ENCODE peak calls at places on chromosome 2, in ten cellular contexts. One of them, this sample, is unnamed.

GRCh38 chr2:23351388-23352141 is 33.4 kb upstream of the KLHL29 start:
- DNase-seq in prostate gland: peak
- DNase-seq in upper lobe of left lung: peak
- DNase-seq in GDM1: peak
- DNase-seq in activated CD4-positive, CD25-positive, alpha-beta regulatory T cell treated with anti-CD3 and anti-CD28 coated beads, Interleukin-2, amount 50 U/mL, for 72 hours: peak
- DNase-seq in left ventricle myocardium superior: peak
- DNase-seq in fibroblast of lung: peak
- DNase-seq in CD4-positive, CD25-positive, alpha-beta regulatory T cell: peak
- DNase-seq in activated CD4-positive, alpha-beta T cell treated with anti-CD3 and anti-CD28 coated beads, Interleukin-2, amount 50 U/mL, for 4 hours: peak
- DNase-seq in NCI-H345: no peak
- DNase-seq in this sample: peak

GRCh38 chr2:237862528-237862895 is 3.1 kb downstream of the RAMP1 start:
- DNase-seq in prostate gland: no peak
- DNase-seq in upper lobe of left lung: no peak
- DNase-seq in GDM1: no peak
- DNase-seq in activated CD4-positive, CD25-positive, alpha-beta regulatory T cell treated with anti-CD3 and anti-CD28 coated beads, Interleukin-2, amount 50 U/mL, for 72 hours: no peak
- DNase-seq in left ventricle myocardium superior: no peak
- DNase-seq in fibroblast of lung: no peak
- DNase-seq in CD4-positive, CD25-positive, alpha-beta regulatory T cell: no peak
- DNase-seq in activated CD4-positive, alpha-beta T cell treated with anti-CD3 and anti-CD28 coated beads, Interleukin-2, amount 50 U/mL, for 4 hours: no peak
- DNase-seq in NCI-H345: no peak
- DNase-seq in this sample: no peak

GRCh38 chr2:26483957-26484565 is 6.1 kb upstream of the OTOF start:
- DNase-seq in prostate gland: no peak
- DNase-seq in upper lobe of left lung: no peak
- DNase-seq in GDM1: no peak
- DNase-seq in activated CD4-positive, CD25-positive, alpha-beta regulatory T cell treated with anti-CD3 and anti-CD28 coated beads, Interleukin-2, amount 50 U/mL, for 72 hours: no peak
- DNase-seq in left ventricle myocardium superior: no peak
- DNase-seq in fibroblast of lung: peak
- DNase-seq in CD4-positive, CD25-positive, alpha-beta regulatory T cell: no peak
- DNase-seq in activated CD4-positive, alpha-beta T cell treated with anti-CD3 and anti-CD28 coated beads, Interleukin-2, amount 50 U/mL, for 4 hours: no peak
- DNase-seq in NCI-H345: no peak
- DNase-seq in this sample: no peak

GRCh38 chr2:186716899-186717811 is 23.3 kb downstream of the FAM171B start:
- DNase-seq in prostate gland: no peak
- DNase-seq in upper lobe of left lung: no peak
- DNase-seq in GDM1: no peak
- DNase-seq in activated CD4-positive, CD25-positive, alpha-beta regulatory T cell treated with anti-CD3 and anti-CD28 coated beads, Interleukin-2, amount 50 U/mL, for 72 hours: no peak
- DNase-seq in left ventricle myocardium superior: no peak
- DNase-seq in fibroblast of lung: no peak
- DNase-seq in CD4-positive, CD25-positive, alpha-beta regulatory T cell: no peak
- DNase-seq in activated CD4-positive, alpha-beta T cell treated with anti-CD3 and anti-CD28 coated beads, Interleukin-2, amount 50 U/mL, for 4 hours: no peak
- DNase-seq in NCI-H345: peak
- DNase-seq in this sample: no peak

GRCh38 chr2:45797451-45798230 is 146.2 kb downstream of the PRKCE start:
- DNase-seq in prostate gland: no peak
- DNase-seq in upper lobe of left lung: no peak
- DNase-seq in GDM1: no peak
- DNase-seq in activated CD4-positive, CD25-positive, alpha-beta regulatory T cell treated with anti-CD3 and anti-CD28 coated beads, Interleukin-2, amount 50 U/mL, for 72 hours: no peak
- DNase-seq in left ventricle myocardium superior: no peak
- DNase-seq in fibroblast of lung: peak
- DNase-seq in CD4-positive, CD25-positive, alpha-beta regulatory T cell: no peak
- DNase-seq in activated CD4-positive, alpha-beta T cell treated with anti-CD3 and anti-CD28 coated beads, Interleukin-2, amount 50 U/mL, for 4 hours: no peak
- DNase-seq in NCI-H345: no peak
- DNase-seq in this sample: no peak

GRCh38 chr2:100765481-100765880 is 54.5 kb upstream of the NPAS2 start:
- DNase-seq in prostate gland: no peak
- DNase-seq in upper lobe of left lung: no peak
- DNase-seq in GDM1: no peak
- DNase-seq in activated CD4-positive, CD25-positive, alpha-beta regulatory T cell treated with anti-CD3 and anti-CD28 coated beads, Interleukin-2, amount 50 U/mL, for 72 hours: no peak
- DNase-seq in left ventricle myocardium superior: no peak
- DNase-seq in fibroblast of lung: no peak
- DNase-seq in CD4-positive, CD25-positive, alpha-beta regulatory T cell: no peak
- DNase-seq in activated CD4-positive, alpha-beta T cell treated with anti-CD3 and anti-CD28 coated beads, Interleukin-2, amount 50 U/mL, for 4 hours: no peak
- DNase-seq in NCI-H345: no peak
- DNase-seq in this sample: no peak

GRCh38 chr2:230873670-230874401 is 9.1 kb downstream of the ITM2C start:
- DNase-seq in prostate gland: no peak
- DNase-seq in upper lobe of left lung: peak
- DNase-seq in GDM1: no peak
- DNase-seq in activated CD4-positive, CD25-positive, alpha-beta regulatory T cell treated with anti-CD3 and anti-CD28 coated beads, Interleukin-2, amount 50 U/mL, for 72 hours: peak
- DNase-seq in left ventricle myocardium superior: no peak
- DNase-seq in fibroblast of lung: no peak
- DNase-seq in CD4-positive, CD25-positive, alpha-beta regulatory T cell: no peak
- DNase-seq in activated CD4-positive, alpha-beta T cell treated with anti-CD3 and anti-CD28 coated beads, Interleukin-2, amount 50 U/mL, for 4 hours: no peak
- DNase-seq in NCI-H345: no peak
- DNase-seq in this sample: no peak

GRCh38 chr2:62406573-62407043 is 99.4 kb downstream of the TMEM17 start:
- DNase-seq in prostate gland: no peak
- DNase-seq in upper lobe of left lung: no peak
- DNase-seq in GDM1: no peak
- DNase-seq in activated CD4-positive, CD25-positive, alpha-beta regulatory T cell treated with anti-CD3 and anti-CD28 coated beads, Interleukin-2, amount 50 U/mL, for 72 hours: no peak
- DNase-seq in left ventricle myocardium superior: no peak
- DNase-seq in fibroblast of lung: no peak
- DNase-seq in CD4-positive, CD25-positive, alpha-beta regulatory T cell: no peak
- DNase-seq in activated CD4-positive, alpha-beta T cell treated with anti-CD3 and anti-CD28 coated beads, Interleukin-2, amount 50 U/mL, for 4 hours: no peak
- DNase-seq in NCI-H345: no peak
- DNase-seq in this sample: no peak

GRCh38 chr2:187915810-187916209 is 361.6 kb upstream of the TFPI start:
- DNase-seq in prostate gland: no peak
- DNase-seq in upper lobe of left lung: no peak
- DNase-seq in GDM1: no peak
- DNase-seq in activated CD4-positive, CD25-positive, alpha-beta regulatory T cell treated with anti-CD3 and anti-CD28 coated beads, Interleukin-2, amount 50 U/mL, for 72 hours: no peak
- DNase-seq in left ventricle myocardium superior: no peak
- DNase-seq in fibroblast of lung: no peak
- DNase-seq in CD4-positive, CD25-positive, alpha-beta regulatory T cell: no peak
- DNase-seq in activated CD4-positive, alpha-beta T cell treated with anti-CD3 and anti-CD28 coated beads, Interleukin-2, amount 50 U/mL, for 4 hours: no peak
- DNase-seq in NCI-H345: no peak
- DNase-seq in this sample: no peak

GRCh38 chr2:115796078-115796477 is 1353.6 kb downstream of the DPP10 start:
- DNase-seq in prostate gland: no peak
- DNase-seq in upper lobe of left lung: no peak
- DNase-seq in GDM1: no peak
- DNase-seq in activated CD4-positive, CD25-positive, alpha-beta regulatory T cell treated with anti-CD3 and anti-CD28 coated beads, Interleukin-2, amount 50 U/mL, for 72 hours: no peak
- DNase-seq in left ventricle myocardium superior: no peak
- DNase-seq in fibroblast of lung: no peak
- DNase-seq in CD4-positive, CD25-positive, alpha-beta regulatory T cell: no peak
- DNase-seq in activated CD4-positive, alpha-beta T cell treated with anti-CD3 and anti-CD28 coated beads, Interleukin-2, amount 50 U/mL, for 4 hours: no peak
- DNase-seq in NCI-H345: no peak
- DNase-seq in this sample: no peak

GRCh38 chr2:45178854-45179253 is 169.6 kb upstream of the SIX2 start:
- DNase-seq in prostate gland: no peak
- DNase-seq in upper lobe of left lung: no peak
- DNase-seq in GDM1: no peak
- DNase-seq in activated CD4-positive, CD25-positive, alpha-beta regulatory T cell treated with anti-CD3 and anti-CD28 coated beads, Interleukin-2, amount 50 U/mL, for 72 hours: no peak
- DNase-seq in left ventricle myocardium superior: no peak
- DNase-seq in fibroblast of lung: peak
- DNase-seq in CD4-positive, CD25-positive, alpha-beta regulatory T cell: no peak
- DNase-seq in activated CD4-positive, alpha-beta T cell treated with anti-CD3 and anti-CD28 coated beads, Interleukin-2, amount 50 U/mL, for 4 hours: no peak
- DNase-seq in NCI-H345: no peak
- DNase-seq in this sample: no peak

GRCh38 chr2:36397728-36398413 is 42.3 kb downstream of the CRIM1 start:
- DNase-seq in prostate gland: no peak
- DNase-seq in upper lobe of left lung: no peak
- DNase-seq in GDM1: no peak
- DNase-seq in activated CD4-positive, CD25-positive, alpha-beta regulatory T cell treated with anti-CD3 and anti-CD28 coated beads, Interleukin-2, amount 50 U/mL, for 72 hours: no peak
- DNase-seq in left ventricle myocardium superior: no peak
- DNase-seq in fibroblast of lung: no peak
- DNase-seq in CD4-positive, CD25-positive, alpha-beta regulatory T cell: no peak
- DNase-seq in activated CD4-positive, alpha-beta T cell treated with anti-CD3 and anti-CD28 coated beads, Interleukin-2, amount 50 U/mL, for 4 hours: no peak
- DNase-seq in NCI-H345: no peak
- DNase-seq in this sample: no peak

GRCh38 chr2:182542501-182543258 is 115.8 kb upstream of the PDE1A start:
- DNase-seq in prostate gland: no peak
- DNase-seq in upper lobe of left lung: no peak
- DNase-seq in GDM1: no peak
- DNase-seq in activated CD4-positive, CD25-positive, alpha-beta regulatory T cell treated with anti-CD3 and anti-CD28 coated beads, Interleukin-2, amount 50 U/mL, for 72 hours: no peak
- DNase-seq in left ventricle myocardium superior: no peak
- DNase-seq in fibroblast of lung: peak
- DNase-seq in CD4-positive, CD25-positive, alpha-beta regulatory T cell: no peak
- DNase-seq in activated CD4-positive, alpha-beta T cell treated with anti-CD3 and anti-CD28 coated beads, Interleukin-2, amount 50 U/mL, for 4 hours: no peak
- DNase-seq in NCI-H345: no peak
- DNase-seq in this sample: no peak

GRCh38 chr2:19228720-19229119 is 129.7 kb downstream of the OSR1 start:
- DNase-seq in prostate gland: peak
- DNase-seq in upper lobe of left lung: no peak
- DNase-seq in GDM1: no peak
- DNase-seq in activated CD4-positive, CD25-positive, alpha-beta regulatory T cell treated with anti-CD3 and anti-CD28 coated beads, Interleukin-2, amount 50 U/mL, for 72 hours: no peak
- DNase-seq in left ventricle myocardium superior: no peak
- DNase-seq in fibroblast of lung: no peak
- DNase-seq in CD4-positive, CD25-positive, alpha-beta regulatory T cell: no peak
- DNase-seq in activated CD4-positive, alpha-beta T cell treated with anti-CD3 and anti-CD28 coated beads, Interleukin-2, amount 50 U/mL, for 4 hours: no peak
- DNase-seq in NCI-H345: peak
- DNase-seq in this sample: no peak

GRCh38 chr2:39252888-39253518 is 9.2 kb upstream of the CDKL4 start:
- DNase-seq in prostate gland: no peak
- DNase-seq in upper lobe of left lung: no peak
- DNase-seq in GDM1: no peak
- DNase-seq in activated CD4-positive, CD25-positive, alpha-beta regulatory T cell treated with anti-CD3 and anti-CD28 coated beads, Interleukin-2, amount 50 U/mL, for 72 hours: no peak
- DNase-seq in left ventricle myocardium superior: peak
- DNase-seq in fibroblast of lung: no peak
- DNase-seq in CD4-positive, CD25-positive, alpha-beta regulatory T cell: no peak
- DNase-seq in activated CD4-positive, alpha-beta T cell treated with anti-CD3 and anti-CD28 coated beads, Interleukin-2, amount 50 U/mL, for 4 hours: no peak
- DNase-seq in NCI-H345: no peak
- DNase-seq in this sample: no peak

GRCh38 chr2:127589876-127590275 is 54.4 kb downstream of the MYO7B start:
- DNase-seq in prostate gland: no peak
- DNase-seq in upper lobe of left lung: no peak
- DNase-seq in GDM1: no peak
- DNase-seq in activated CD4-positive, CD25-positive, alpha-beta regulatory T cell treated with anti-CD3 and anti-CD28 coated beads, Interleukin-2, amount 50 U/mL, for 72 hours: no peak
- DNase-seq in left ventricle myocardium superior: peak
- DNase-seq in fibroblast of lung: no peak
- DNase-seq in CD4-positive, CD25-positive, alpha-beta regulatory T cell: no peak
- DNase-seq in activated CD4-positive, alpha-beta T cell treated with anti-CD3 and anti-CD28 coated beads, Interleukin-2, amount 50 U/mL, for 4 hours: no peak
- DNase-seq in NCI-H345: no peak
- DNase-seq in this sample: no peak

GRCh38 chr2:68737717-68738116 is 3.1 kb downstream of the ARHGAP25 start:
- DNase-seq in prostate gland: no peak
- DNase-seq in upper lobe of left lung: no peak
- DNase-seq in GDM1: no peak
- DNase-seq in activated CD4-positive, CD25-positive, alpha-beta regulatory T cell treated with anti-CD3 and anti-CD28 coated beads, Interleukin-2, amount 50 U/mL, for 72 hours: no peak
- DNase-seq in left ventricle myocardium superior: no peak
- DNase-seq in fibroblast of lung: no peak
- DNase-seq in CD4-positive, CD25-positive, alpha-beta regulatory T cell: peak
- DNase-seq in activated CD4-positive, alpha-beta T cell treated with anti-CD3 and anti-CD28 coated beads, Interleukin-2, amount 50 U/mL, for 4 hours: peak
- DNase-seq in NCI-H345: no peak
- DNase-seq in this sample: no peak

This sample was measured in nucleus accumbens.